ENCODE peak calls at places on chromosomes 5 and 9, in ten cellular contexts. B is spleen, T is progenitor cell of endocrine pancreas, N is HepG2, I is lower leg skin, V is endodermal cell, A is foreskin keratinocyte, S is astrocyte, R is A549, J is endothelial cell. C is an unnamed sample.

GRCh38 chr5:155987261-155987810 is 339.6 kb upstream of the SGCD start:
- DNase-seq in T (no peak), V (no peak), J (no peak), S (no peak), N (no peak), B (no peak), I (no peak), A (no peak), R (no peak), C (no peak)

GRCh38 chr5:180344393-180344999 is 8.6 kb downstream of the GFPT2 start:
- DNase-seq in N (no peak), T (no peak), J (no peak), I (no peak), S (no peak), A (no peak), R (no peak), B (peak), V (no peak), C (no peak)

GRCh38 chr5:172284275-172284971 is 859 bp upstream of the UBTD2 start:
- DNase-seq in B (peak), A (no peak), V (no peak), N (no peak), I (peak), J (no peak), R (no peak), T (no peak), S (no peak), C (no peak)

GRCh38 chr9:4238522-4238921 is 61.3 kb downstream of the GLIS3 start:
- DNase-seq in R (no peak), S (peak), V (no peak), B (no peak), I (no peak), J (no peak), T (no peak), N (no peak), A (no peak), C (peak)

GRCh38 chr5:142248853-142249462 is 75.9 kb downstream of the SPRY4 start:
- DNase-seq in B (no peak), I (no peak), J (no peak), S (peak), N (no peak), R (no peak), T (no peak), A (no peak), V (peak), C (peak)

GRCh38 chr9:131715906-131716305 is 24.0 kb downstream of the RAPGEF1 start:
- DNase-seq in B (no peak), J (no peak), A (no peak), S (no peak), V (no peak), T (no peak), R (no peak), I (no peak), N (no peak), C (no peak)

GRCh38 chr5:534006-534742 is 9.9 kb upstream of the SLC9A3 start:
- DNase-seq in V (no peak), I (no peak), R (no peak), N (no peak), J (no peak), A (no peak), T (no peak), S (no peak), B (peak), C (no peak)

GRCh38 chr9:128098936-128099931 is 28.3 kb downstream of the PTGES2 start:
- DNase-seq in I (no peak), S (no peak), J (no peak), N (no peak), R (no peak), B (peak), A (peak), V (no peak), T (no peak), C (no peak)

GRCh38 chr9:33225319-33226152 is 14.4 kb upstream of the SPINK4 start:
- DNase-seq in S (peak), A (no peak), R (no peak), I (peak), J (peak), T (peak), V (peak), B (no peak), N (peak), C (peak)

GRCh38 chr5:1103505-1104326 is 8.1 kb downstream of the SLC12A7 start:
- DNase-seq in R (no peak), N (peak), S (no peak), I (peak), B (peak), A (no peak), T (no peak), J (no peak), V (no peak), C (no peak)

GRCh38 chr5:177086918-177087706 is 397 bp downstream of the FGFR4 start:
- DNase-seq in S (no peak), A (no peak), J (peak), V (peak), B (peak), R (peak), I (no peak), N (peak), T (peak), C (no peak)

GRCh38 chr5:113505181-113505580 is 8.3 kb upstream of the YTHDC2 start:
- DNase-seq in N (peak), J (no peak), T (no peak), A (peak), B (no peak), I (no peak), V (no peak), R (no peak), S (peak), C (peak)

GRCh38 chr5:103224894-103225246 is 33.7 kb upstream of the MACIR start:
- DNase-seq in R (no peak), I (no peak), V (no peak), T (no peak), J (no peak), S (no peak), B (no peak), A (no peak), N (no peak), C (no peak)
- TF ChIP-seq CTCF in R (no peak), I (no peak), V (no peak), T (no peak), J (no peak), S (no peak), B (no peak), A (no peak), N (no peak), C (peak)

GRCh38 chr5:137791803-137792202 is 37.6 kb upstream of the HNRNPA0 start:
- DNase-seq in S (no peak), A (no peak), I (no peak), J (no peak), T (no peak), N (no peak), V (no peak), B (no peak), R (no peak), C (no peak)
- TF ChIP-seq CTCF in S (no peak), A (no peak), I (no peak), J (no peak), T (no peak), N (no peak), V (no peak), B (no peak), R (no peak), C (no peak)

DNA sequence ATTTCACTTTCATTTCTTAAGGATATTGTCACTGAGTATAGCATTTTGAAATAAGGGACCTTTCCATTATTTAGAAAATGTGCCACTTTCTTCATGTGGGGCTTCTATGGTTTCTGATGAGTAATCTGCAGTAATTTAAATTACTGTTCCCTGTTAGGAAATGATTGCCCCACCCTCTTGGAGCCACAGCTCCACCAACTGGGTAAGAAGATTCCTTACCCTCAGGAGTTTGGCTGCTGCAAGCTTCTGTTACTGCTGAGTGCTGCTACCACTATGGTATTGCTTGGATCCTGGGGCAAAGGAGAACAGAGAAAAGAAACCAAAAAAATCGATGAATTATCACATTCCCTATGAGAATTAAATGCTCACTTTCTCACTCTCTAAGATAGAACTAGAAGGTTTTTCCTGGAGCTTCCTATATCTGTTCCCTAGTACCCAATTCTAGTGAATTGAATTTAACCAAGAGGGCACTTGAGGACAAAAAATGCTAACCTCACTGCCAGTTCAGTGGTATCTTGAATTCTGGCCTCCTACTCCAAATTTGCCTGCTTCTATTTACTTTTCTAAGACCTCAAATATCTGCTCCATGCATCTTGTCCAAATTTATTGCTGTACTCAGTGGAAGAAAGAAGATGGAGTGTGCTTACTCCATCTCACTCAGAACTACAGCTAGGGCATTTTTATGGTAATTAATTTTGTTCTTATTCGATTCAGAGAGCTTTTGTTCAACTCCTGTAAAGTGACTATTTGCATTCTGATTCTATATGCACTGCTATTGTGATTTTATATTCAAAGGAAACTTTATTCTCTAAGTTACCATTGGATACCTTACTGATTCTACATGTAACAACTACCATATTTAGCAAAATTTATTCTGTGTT is 2111.4 kb downstream of the MAT2B start:
- DNase-seq in V (no peak), R (no peak), J (no peak), B (no peak), I (no peak), T (no peak), N (no peak), S (peak), A (no peak), C (no peak)
- TF ChIP-seq CTCF in V (peak), R (no peak), J (no peak), B (no peak), I (no peak), T (no peak), N (no peak), S (no peak), A (no peak), C (no peak)

GRCh38 chr9:112925058-112925641 is 34.5 kb upstream of the SLC46A2 start:
- DNase-seq in I (no peak), N (peak), R (peak), V (peak), S (peak), B (no peak), T (no peak), J (peak), A (no peak), C (peak)
- TF ChIP-seq CTCF in I (no peak), N (peak), R (peak), V (peak), S (peak), B (peak), T (peak), J (peak), A (peak), C (peak)

DNA sequence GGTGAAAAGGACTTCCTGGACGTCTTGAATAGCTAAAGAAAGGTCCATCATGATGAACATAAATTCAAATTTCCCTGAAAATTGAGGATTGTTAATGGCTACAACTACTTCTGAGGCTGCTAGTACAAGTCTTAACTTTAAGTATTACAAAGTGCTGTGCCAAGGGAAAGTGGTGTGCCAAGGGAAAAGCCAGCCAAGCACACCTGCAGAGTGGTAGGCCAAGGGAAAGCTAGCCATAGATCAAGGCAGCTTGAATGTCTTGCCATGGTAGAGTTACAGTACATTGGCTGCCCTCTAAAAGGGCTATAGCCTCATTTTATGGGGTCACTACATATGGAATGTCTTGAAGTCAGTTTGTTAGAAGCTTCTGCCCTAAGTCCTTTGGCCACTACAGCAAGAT is 64.2 kb downstream of the SPEF2 start:
- DNase-seq in V (no peak), A (no peak), S (no peak), B (no peak), J (no peak), T (no peak), R (no peak), I (no peak), N (no peak), C (no peak)
- TF ChIP-seq CTCF in V (no peak), A (no peak), S (no peak), B (no peak), J (no peak), T (no peak), R (no peak), I (no peak), N (no peak), C (no peak)

GRCh38 chr5:139636975-139637408 is 11.2 kb upstream of the CXXC5 start:
- DNase-seq in V (no peak), T (no peak), B (no peak), R (no peak), N (no peak), A (peak), I (no peak), S (peak), J (no peak), C (peak)

GRCh38 chr5:139638736-139639618 is 9.2 kb upstream of the CXXC5 start:
- DNase-seq in T (no peak), A (no peak), S (no peak), J (no peak), B (peak), N (no peak), V (peak), I (no peak), R (no peak), C (no peak)

GRCh38 chr5:139638090-139638735 is 9.9 kb upstream of the CXXC5 start:
- DNase-seq in N (no peak), S (peak), T (no peak), B (peak), R (no peak), I (no peak), A (no peak), J (peak), V (peak), C (peak)

GRCh38 chr5:139636207-139636792 is 11.8 kb upstream of the CXXC5 start:
- DNase-seq in A (no peak), J (peak), V (peak), N (no peak), T (no peak), B (peak), S (no peak), R (no peak), I (no peak), C (no peak)

GRCh38 chr5:139637438-139638089 is 10.6 kb upstream of the CXXC5 start:
- DNase-seq in T (peak), B (peak), N (peak), R (no peak), S (peak), A (no peak), J (peak), I (no peak), V (peak), C (peak)
- TF ChIP-seq CTCF in T (peak), B (peak), N (peak), R (no peak), S (no peak), A (peak), J (peak), I (no peak), V (no peak), C (peak)

C was measured in HFFc6.